ENCODE peak calls at places on chromosomes 12 and 14, in six cellular contexts. J is HCT116, D is GM12892, Z is sigmoid colon, Y is HepG2, O is GM12878. C is an unnamed sample.

GRCh38 chr14:24838945-24839616 is 205.1 kb upstream of the GZMB start:
- DNase-seq in J (no peak), Z (no peak), Y (peak), O (no peak), D (no peak), C (no peak)

GRCh38 chr12:124921200-124922008 is 7.0 kb upstream of the UBC start:
- DNase-seq in Y (peak), J (no peak), O (peak), Z (peak), D (peak), C (no peak)

GRCh38 chr12:50043308-50043707 is 14.1 kb upstream of the ASIC1 start:
- DNase-seq in O (no peak), J (no peak), Z (no peak), D (no peak), Y (no peak), C (no peak)

GRCh38 chr14:74616507-74616906 is 4.5 kb upstream of the LTBP2 start:
- DNase-seq in O (no peak), J (peak), Y (no peak), Z (no peak), D (no peak), C (no peak)

GRCh38 chr12:94100254-94100653 is 48.1 kb upstream of the PLXNC1 start:
- DNase-seq in J (no peak), Z (no peak), Y (no peak), O (no peak), D (no peak), C (no peak)

GRCh38 chr12:126898562-126898961 is 1368.4 kb upstream of the TMEM132C start:
- DNase-seq in D (no peak), Y (no peak), Z (no peak), J (no peak), O (no peak), C (no peak)

GRCh38 chr12:14775652-14776020 is 27.6 kb downstream of the WBP11 start:
- DNase-seq in J (no peak), Y (no peak), O (no peak), D (no peak), Z (no peak), C (no peak)

GRCh38 chr12:23209793-23210192 is 584.8 kb downstream of the ETNK1 start:
- DNase-seq in O (no peak), Z (no peak), D (no peak), J (no peak), Y (no peak), C (no peak)

GRCh38 chr12:106078358-106079025 is 60.3 kb downstream of the NUAK1 start:
- DNase-seq in Y (no peak), O (no peak), Z (peak), D (no peak), J (no peak), C (no peak)

GRCh38 chr12:12333980-12334709 is 15.9 kb downstream of the MANSC1 start:
- DNase-seq in Z (no peak), O (peak), D (peak), Y (peak), J (peak), C (peak)

GRCh38 chr12:754871-755562 is 2.6 kb downstream of the WNK1 start:
- DNase-seq in D (peak), O (no peak), Y (peak), Z (no peak), J (no peak), C (no peak)

GRCh38 chr12:3712209-3712992 is 40.5 kb downstream of the CRACR2A start:
- DNase-seq in D (no peak), Z (no peak), Y (no peak), J (no peak), O (no peak), C (no peak)

GRCh38 chr12:121036810-121037326 is 2.2 kb downstream of the OASL start:
- DNase-seq in Z (no peak), Y (no peak), D (no peak), J (no peak), O (no peak), C (no peak)

GRCh38 chr14:100850841-100851585 is 25.1 kb downstream of the MEG3 start:
- DNase-seq in J (peak), O (no peak), Z (peak), D (peak), Y (peak), C (peak)

GRCh38 chr12:127294651-127295205 is 972.2 kb upstream of the TMEM132C start:
- DNase-seq in D (no peak), Y (no peak), J (no peak), Z (no peak), O (no peak), C (no peak)

GRCh38 chr14:69559581-69560011 is 15.1 kb downstream of the CCDC177 start:
- DNase-seq in D (no peak), Y (no peak), O (no peak), J (no peak), Z (no peak), C (no peak)

GRCh38 chr14:85532981-85533820 is 3.3 kb downstream of the FLRT2 start:
- DNase-seq in O (no peak), Y (no peak), J (no peak), Z (peak), D (no peak), C (no peak)

GRCh38 chr14:85535316-85535715 is 5.4 kb downstream of the FLRT2 start:
- DNase-seq in Y (no peak), O (no peak), D (no peak), Z (no peak), J (no peak), C (no peak)

GRCh38 chr14:85534914-85535313 is 5.0 kb downstream of the FLRT2 start:
- DNase-seq in O (no peak), Y (no peak), D (no peak), J (no peak), Z (no peak), C (no peak)

GRCh38 chr14:85533821-85534271 is 3.9 kb downstream of the FLRT2 start:
- DNase-seq in J (no peak), Y (no peak), D (no peak), Z (peak), O (no peak), C (no peak)

GRCh38 chr14:85534435-85534834 is 4.5 kb downstream of the FLRT2 start:
- DNase-seq in J (no peak), D (no peak), Y (no peak), O (no peak), Z (no peak), C (no peak)
- TF ChIP-seq POLR2A in J (no peak), D (no peak), Y (no peak), O (no peak), Z (no peak), C (no peak)

DNA sequence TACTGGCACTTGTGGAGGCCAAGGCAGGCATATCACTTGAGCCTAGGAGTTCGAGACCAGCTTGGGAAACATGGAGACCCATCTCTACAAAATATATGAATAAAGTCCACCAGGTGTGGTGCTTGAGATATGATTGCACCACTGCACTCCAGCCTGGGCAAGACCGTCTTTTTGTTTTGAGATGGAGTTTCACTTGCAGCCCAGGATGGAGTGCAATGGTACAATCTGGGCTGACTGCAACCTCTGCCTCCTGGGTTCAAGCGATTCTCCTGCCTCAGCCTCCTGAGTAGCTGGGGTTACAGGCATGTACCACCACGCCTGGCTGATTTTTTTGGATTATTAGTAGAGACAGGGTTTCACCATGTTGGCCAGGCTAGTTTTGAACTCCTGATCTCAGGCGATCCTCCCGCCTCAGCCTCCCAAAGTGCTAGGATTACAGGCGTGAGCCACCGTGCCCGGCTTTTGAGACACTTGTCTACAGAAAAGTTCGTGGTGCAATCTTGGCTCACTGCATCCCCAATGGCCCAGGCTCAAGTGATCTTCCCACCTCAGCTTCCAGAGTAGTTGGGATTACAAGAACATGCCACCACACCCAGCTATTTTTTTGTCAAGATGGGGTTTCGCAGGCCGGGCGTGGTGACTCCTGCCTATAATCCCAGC is 16.3 kb upstream of the ATP5F1B start:
- DNase-seq in J (no peak), D (no peak), Z (no peak), Y (no peak), O (no peak), C (no peak)
- TF ChIP-seq POLR2AphosphoS5 in J (peak), D (peak), Z (no peak), Y (peak), O (peak), C (no peak)

GRCh38 chr12:48296586-48297396 is 53.9 kb downstream of the ZNF641 start:
- DNase-seq in J (no peak), D (no peak), O (no peak), Y (no peak), Z (peak), C (peak)
- TF ChIP-seq POLR2A in J (no peak), D (no peak), O (no peak), Y (no peak), Z (no peak), C (no peak)

GRCh38 chr12:92259291-92259690 is 113.6 kb upstream of the BTG1 start:
- DNase-seq in J (no peak), O (no peak), Y (no peak), Z (no peak), D (no peak), C (no peak)

GRCh38 chr12:92257261-92257660 is 111.6 kb upstream of the BTG1 start:
- DNase-seq in J (no peak), D (no peak), Y (no peak), O (no peak), Z (no peak), C (no peak)

GRCh38 chr12:92261692-92262091 is 116.0 kb upstream of the BTG1 start:
- DNase-seq in D (no peak), Z (no peak), J (no peak), O (no peak), Y (no peak), C (no peak)

GRCh38 chr12:92259852-92260251 is 114.2 kb upstream of the BTG1 start:
- DNase-seq in O (no peak), J (no peak), D (no peak), Y (no peak), Z (no peak), C (no peak)

DNA sequence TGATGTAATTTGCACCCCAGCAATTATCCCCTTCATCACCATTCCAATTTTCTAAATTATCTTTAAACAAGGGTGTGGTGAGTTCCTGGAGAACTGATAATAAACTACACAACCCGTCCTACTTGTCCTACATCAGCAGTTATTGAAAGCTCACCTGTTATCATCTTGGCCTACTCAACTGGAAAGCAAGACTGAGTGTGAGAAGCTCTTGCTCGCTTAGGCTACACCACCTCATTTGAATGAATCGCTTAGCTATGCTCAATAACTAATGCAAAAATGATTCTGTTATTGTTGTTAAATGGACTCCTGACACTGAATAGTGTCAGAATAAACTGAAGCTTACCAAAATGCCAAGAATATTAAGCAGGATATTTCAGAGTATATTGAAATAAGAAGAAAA is 115.4 kb upstream of the BTG1 start:
- DNase-seq in O (no peak), J (no peak), Z (no peak), Y (no peak), D (no peak), C (no peak)
- TF ChIP-seq POLR2AphosphoS5 in O (no peak), J (no peak), Z (no peak), Y (no peak), D (no peak), C (no peak)

GRCh38 chr14:23095196-23096108 is at the start of gene C14orf119:
- DNase-seq in Y (peak), Z (peak), O (peak), J (peak), D (peak), C (peak)
- TF ChIP-seq POLR2A in Y (no peak), Z (peak), O (peak), J (peak), D (peak), C (peak)

DNA sequence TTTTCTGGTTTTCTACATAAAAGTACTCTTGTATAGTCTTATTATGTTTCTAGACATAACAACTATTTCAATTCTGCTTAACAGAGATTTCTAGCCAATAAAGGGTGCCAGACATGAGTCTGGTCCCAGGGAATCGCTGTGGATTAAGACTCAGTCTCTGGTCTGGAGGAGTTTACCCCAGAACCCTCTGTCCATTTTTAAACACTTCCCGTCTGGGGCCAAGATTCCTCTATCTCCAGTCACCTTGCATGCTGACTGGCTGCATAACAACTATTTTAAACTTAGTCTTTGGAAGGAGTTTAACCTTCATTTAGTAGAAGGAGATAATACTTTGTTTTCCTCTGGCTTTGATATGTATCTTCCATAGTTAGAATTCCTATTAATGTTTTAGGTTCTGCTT is 163.1 kb upstream of the IFNG-AS1 start:
- DNase-seq in O (no peak), D (no peak), Z (no peak), Y (no peak), J (no peak), C (no peak)
- TF ChIP-seq POLR2AphosphoS5 in O (no peak), D (no peak), Z (no peak), Y (no peak), J (no peak), C (no peak)

GRCh38 chr14:53881921-53882320 is 74.7 kb downstream of the BMP4 start:
- DNase-seq in Z (no peak), O (no peak), D (no peak), Y (no peak), J (no peak), C (no peak)

GRCh38 chr14:53880761-53881160 is 75.9 kb downstream of the BMP4 start:
- DNase-seq in O (no peak), D (no peak), Y (no peak), Z (no peak), J (no peak), C (no peak)

GRCh38 chr14:53879747-53880146 is 76.9 kb downstream of the BMP4 start:
- DNase-seq in Y (no peak), D (no peak), J (no peak), Z (no peak), O (no peak), C (no peak)

GRCh38 chr14:53882684-53883083 is 73.9 kb downstream of the BMP4 start:
- DNase-seq in Y (peak), Z (no peak), O (no peak), J (peak), D (no peak), C (no peak)

DNA sequence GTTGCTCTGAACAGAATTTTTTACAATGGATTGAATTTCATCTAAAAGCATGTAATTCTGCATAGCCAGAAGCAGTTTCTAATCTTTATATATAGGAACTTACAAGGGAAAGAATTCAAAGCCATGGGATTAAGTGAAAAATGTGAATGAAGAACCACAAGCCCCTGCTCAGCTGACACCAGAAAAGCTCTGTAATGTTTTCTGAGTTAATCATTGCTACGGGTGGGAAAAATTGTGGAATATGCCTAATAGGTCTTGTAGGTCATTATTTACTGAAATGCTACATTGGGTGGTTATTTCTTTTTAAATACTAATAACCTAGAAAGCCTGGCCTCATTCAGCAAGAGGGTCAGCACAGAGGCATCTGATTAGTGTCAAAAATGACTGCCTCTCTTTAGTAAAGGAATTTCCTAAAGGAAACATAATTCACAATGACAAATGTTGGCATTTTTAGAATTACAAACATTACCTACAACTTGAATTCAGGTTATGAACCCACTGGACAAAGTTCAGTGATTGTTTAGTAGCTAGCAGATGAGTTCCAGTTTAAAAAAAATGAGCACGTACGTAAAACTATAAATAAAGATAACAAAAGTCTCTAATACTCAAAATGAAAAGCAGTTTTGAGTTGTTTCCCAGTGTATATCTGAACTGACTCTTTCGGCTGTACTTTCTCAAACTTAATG is 75.3 kb downstream of the BMP4 start:
- DNase-seq in Y (peak), O (no peak), Z (no peak), J (no peak), D (no peak), C (no peak)
- TF ChIP-seq POLR2A in Y (no peak), O (no peak), Z (no peak), J (no peak), D (no peak), C (no peak)

C was measured in GM12891.